ENCODE peak calls at places on chromosomes 3 and 15, in five cellular contexts. O is GM12865; K is naive thymus-derived CD4-positive, alpha-beta T cell; A is coronary artery; Y is heart right ventricle. F is an unnamed sample.

GRCh38 chr15:69873807-69874206 is 223.9 kb downstream of the TLE3 start:
- DNase-seq in A (no peak), K (no peak), O (no peak), Y (no peak), F (no peak)

GRCh38 chr3:160755776-160756304 is at the start of gene PPM1L:
- DNase-seq in A (peak), K (peak), O (peak), Y (peak), F (peak)

GRCh38 chr15:77611767-77612166 is 20.9 kb downstream of the LINGO1 start:
- DNase-seq in A (no peak), Y (no peak), O (no peak), K (no peak), F (no peak)

GRCh38 chr3:37072892-37073291 is 79.6 kb downstream of the MLH1 start:
- DNase-seq in K (no peak), O (no peak), Y (no peak), A (no peak), F (peak)

GRCh38 chr3:29267231-29267630 is 13.6 kb upstream of the RBMS3 start:
- DNase-seq in A (no peak), Y (no peak), K (no peak), O (no peak), F (no peak)

GRCh38 chr3:48409291-48410201 is 20.3 kb downstream of the PLXNB1 start:
- DNase-seq in O (no peak), Y (no peak), A (peak), K (no peak), F (no peak)

GRCh38 chr3:13136426-13136825 is 63.2 kb upstream of the IQSEC1 start:
- DNase-seq in K (no peak), A (peak), O (no peak), Y (no peak), F (no peak)

GRCh38 chr3:186381424-186382216 is 19.6 kb upstream of the DGKG start:
- DNase-seq in A (peak), Y (no peak), O (no peak), K (no peak), F (no peak)

GRCh38 chr3:12351145-12351544 is 62.3 kb downstream of the PPARG start:
- DNase-seq in Y (no peak), K (no peak), O (no peak), A (no peak), F (no peak)

GRCh38 chr3:127831723-127832172 is 9.4 kb upstream of the MGLL start:
- DNase-seq in O (peak), Y (peak), A (no peak), K (no peak), F (no peak)

GRCh38 chr3:118530350-118530922 is 504.2 kb downstream of the IGSF11 start:
- DNase-seq in A (no peak), K (no peak), Y (no peak), O (no peak), F (no peak)

GRCh38 chr3:17087509-17087908 is 202.8 kb downstream of the PLCL2 start:
- DNase-seq in O (no peak), K (no peak), A (no peak), Y (no peak), F (peak)

GRCh38 chr15:68256675-68257450 is 20.7 kb upstream of the FEM1B start:
- DNase-seq in K (peak), Y (peak), A (peak), O (peak), F (no peak)

GRCh38 chr3:125683067-125683844 is 88.0 kb upstream of the OSBPL11 start:
- DNase-seq in A (no peak), K (no peak), Y (peak), O (no peak), F (no peak)

GRCh38 chr3:137761563-137762503 is 2.3 kb upstream of the SOX14 start:
- DNase-seq in A (no peak), Y (no peak), K (no peak), O (no peak), F (no peak)

GRCh38 chr3:133742351-133743091 is 3.7 kb upstream of the TF start:
- DNase-seq in O (peak), Y (no peak), A (no peak), K (no peak), F (no peak)

GRCh38 chr3:107085261-107085660 is 292.0 kb upstream of the CCDC54 start:
- DNase-seq in A (no peak), Y (no peak), O (no peak), K (no peak), F (no peak)

GRCh38 chr3:16866447-16867025 is 18.2 kb upstream of the PLCL2 start:
- DNase-seq in O (no peak), A (no peak), K (no peak), Y (no peak), F (no peak)

GRCh38 chr3:69272537-69272936 is 113.4 kb downstream of the FRMD4B start:
- DNase-seq in A (no peak), Y (no peak), O (no peak), K (no peak), F (no peak)

GRCh38 chr3:42031808-42032475 is 59.2 kb upstream of the TRAK1 start:
- DNase-seq in K (no peak), Y (no peak), O (no peak), A (no peak), F (no peak)

GRCh38 chr3:108184824-108185223 is 37.4 kb downstream of the IFT57 start:
- DNase-seq in A (no peak), K (no peak), O (no peak), Y (no peak), F (no peak)

GRCh38 chr3:48856469-48856868 is 8.8 kb upstream of the PRKAR2A start:
- DNase-seq in Y (no peak), K (no peak), O (no peak), A (no peak), F (no peak)

GRCh38 chr15:58870451-58870850 is 63.0 kb downstream of the SLTM start:
- DNase-seq in K (no peak), Y (no peak), O (no peak), A (no peak), F (no peak)

GRCh38 chr3:16338124-16338523 is 73.1 kb downstream of the OXNAD1 start:
- DNase-seq in A (no peak), O (peak), Y (no peak), K (peak), F (peak)

GRCh38 chr3:178629430-178630178 is 93.4 kb downstream of the KCNMB2 start:
- DNase-seq in K (no peak), A (no peak), Y (no peak), O (no peak), F (no peak)

GRCh38 chr3:38829404-38829803 is 13.4 kb upstream of the SCN10A start:
- DNase-seq in Y (peak), O (no peak), K (no peak), A (no peak), F (no peak)

GRCh38 chr3:10753964-10754363 is 62.1 kb upstream of the SLC6A11 start:
- DNase-seq in O (peak), Y (peak), A (peak), K (peak), F (peak)

GRCh38 chr3:63405882-63406281 is 127.8 kb downstream of the SYNPR start:
- DNase-seq in O (no peak), A (no peak), K (no peak), Y (no peak), F (no peak)

GRCh38 chr15:81419304-81419943 is 45.4 kb upstream of the TMC3 start:
- DNase-seq in A (no peak), O (no peak), Y (no peak), K (no peak), F (no peak)

GRCh38 chr15:82176528-82176927 is 86.0 kb downstream of the EFL1 start:
- DNase-seq in O (no peak), K (no peak), A (no peak), Y (no peak), F (no peak)

DNA sequence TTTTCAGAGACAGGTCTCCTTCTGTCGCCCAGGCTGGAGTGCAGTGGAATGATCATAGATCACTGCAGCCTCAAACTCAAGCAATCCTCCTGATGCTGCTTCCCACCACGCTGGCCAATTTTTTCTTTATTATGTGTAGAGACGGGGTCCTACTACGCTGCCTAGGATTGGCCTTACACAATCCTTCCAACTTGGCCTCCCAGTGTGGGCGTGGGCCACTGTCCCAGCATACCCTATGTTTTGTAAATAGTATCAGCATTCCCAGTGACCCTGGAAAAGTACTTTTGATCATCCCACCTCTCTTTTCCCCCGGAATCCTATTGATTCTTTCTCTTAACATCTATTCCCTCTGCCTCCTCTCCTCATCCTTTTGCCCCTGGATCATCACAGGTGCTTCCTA is 36.9 kb downstream of the SLC28A2 start:
- DNase-seq in K (no peak), A (no peak), O (no peak), Y (no peak), F (no peak)
- H3K4me3 ChIP-seq in K (no peak), A (no peak), O (no peak), Y (no peak), F (no peak)

GRCh38 chr3:71400986-71401451 is 182.5 kb downstream of the FOXP1 start:
- DNase-seq in O (no peak), A (no peak), Y (no peak), K (no peak), F (no peak)
- H3K4me3 ChIP-seq in O (no peak), A (no peak), Y (no peak), K (no peak), F (no peak)

GRCh38 chr15:79450648-79451047 is 18.5 kb downstream of the MINAR1 start:
- DNase-seq in O (no peak), A (no peak), K (no peak), Y (no peak), F (no peak)

GRCh38 chr15:79452244-79453051 is 20.3 kb downstream of the MINAR1 start:
- DNase-seq in Y (no peak), O (no peak), A (no peak), K (no peak), F (no peak)

GRCh38 chr15:79453446-79453845 is 21.3 kb downstream of the MINAR1 start:
- DNase-seq in Y (no peak), K (no peak), A (no peak), O (no peak), F (no peak)

GRCh38 chr15:79455361-79455760 is 23.2 kb downstream of the MINAR1 start:
- DNase-seq in A (no peak), Y (no peak), O (no peak), K (no peak), F (no peak)

GRCh38 chr15:79451361-79451999 is 19.3 kb downstream of the MINAR1 start:
- DNase-seq in O (no peak), K (no peak), Y (no peak), A (no peak), F (no peak)
- H3K4me3 ChIP-seq in O (no peak), K (no peak), Y (no peak), A (no peak), F (no peak)

GRCh38 chr15:34099914-34100313 is 1.7 kb downstream of the EMC7 start:
- DNase-seq in K (no peak), O (no peak), A (no peak), Y (no peak), F (no peak)
- H3K4me3 ChIP-seq in K (no peak), O (peak), A (no peak), Y (no peak), F (no peak)

GRCh38 chr15:101615414-101615985 is 36.7 kb downstream of the TM2D3 start:
- DNase-seq in A (no peak), K (no peak), Y (no peak), O (no peak), F (no peak)
- H3K4me3 ChIP-seq in A (peak), K (no peak), Y (no peak), O (no peak), F (no peak)

DNA sequence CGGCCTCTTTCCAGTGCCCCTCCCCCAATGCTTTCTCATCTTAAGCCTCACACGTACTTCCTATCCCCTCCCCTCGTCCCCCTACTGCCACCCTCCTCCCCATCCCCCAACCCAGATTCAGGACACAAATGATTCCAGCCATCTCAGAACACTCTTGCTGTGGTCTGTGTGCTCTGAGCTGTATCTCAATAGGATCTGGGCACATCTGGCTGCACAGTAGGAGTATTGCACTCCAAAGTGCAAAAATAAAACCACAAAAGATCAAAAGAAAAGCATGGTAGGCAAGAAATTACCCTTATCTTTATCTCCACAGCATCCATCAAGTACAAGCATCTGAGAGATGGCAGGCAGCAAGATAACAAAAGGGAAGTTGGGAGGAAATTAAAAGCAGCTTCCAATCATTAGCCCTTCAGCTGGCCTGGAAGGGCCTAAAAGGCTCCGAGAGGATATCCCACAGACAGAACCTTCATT is 352.6 kb upstream of the SEMA6D start:
- DNase-seq in Y (no peak), A (no peak), K (no peak), O (no peak), F (peak)
- H3K4me3 ChIP-seq in Y (no peak), A (no peak), K (no peak), O (no peak), F (no peak)

DNA sequence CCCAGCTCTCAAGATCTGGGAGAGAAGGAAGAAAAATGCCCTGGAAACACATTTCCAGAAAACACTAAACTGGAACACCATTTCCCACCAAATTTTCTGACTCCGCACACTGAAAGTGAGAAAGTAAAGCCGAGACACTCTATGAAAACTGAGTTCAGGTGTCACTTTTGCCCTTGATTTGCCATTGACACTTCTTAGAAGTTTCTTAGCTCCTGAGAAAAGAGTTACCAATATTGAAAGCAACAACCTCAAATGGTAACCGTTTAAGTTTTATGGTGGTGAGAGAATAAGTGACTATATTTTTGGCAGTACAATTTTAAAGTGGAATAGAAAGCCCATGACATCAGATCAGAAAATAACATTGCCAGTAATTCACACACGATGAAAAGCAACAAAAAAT is 39.0 kb downstream of the CD86 start:
- DNase-seq in K (no peak), A (no peak), O (peak), Y (no peak), F (no peak)
- H3K4me3 ChIP-seq in K (no peak), A (no peak), O (no peak), Y (no peak), F (no peak)

DNA sequence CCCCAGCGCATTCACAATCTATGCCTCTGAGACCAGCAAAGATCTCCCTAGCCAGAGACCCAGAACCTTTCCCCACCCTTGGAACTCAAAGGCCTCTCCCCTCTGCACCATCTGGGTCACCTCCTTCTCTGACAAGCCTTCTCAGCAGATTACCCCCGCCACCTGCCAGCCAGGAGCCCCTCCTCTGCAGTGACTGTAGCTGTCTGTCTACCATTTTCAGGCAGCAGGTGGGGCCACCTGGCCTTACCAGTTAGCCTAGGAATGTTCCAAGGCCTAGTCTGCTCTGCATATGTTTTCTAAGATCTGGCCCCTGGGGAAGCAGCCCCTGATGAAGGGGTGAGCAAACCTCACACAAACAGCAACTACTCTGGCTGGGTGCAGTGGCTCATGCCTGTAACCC is 2.4 kb downstream of the MYLK start:
- DNase-seq in K (no peak), A (no peak), O (no peak), Y (no peak), F (no peak)
- H3K4me3 ChIP-seq in K (no peak), A (no peak), O (no peak), Y (no peak), F (no peak)

GRCh38 chr15:36499751-36500389 is 79.6 kb upstream of the CDIN1 start:
- DNase-seq in Y (no peak), O (no peak), K (no peak), A (no peak), F (no peak)
- H3K4me3 ChIP-seq in Y (no peak), O (no peak), K (no peak), A (no peak), F (no peak)

DNA sequence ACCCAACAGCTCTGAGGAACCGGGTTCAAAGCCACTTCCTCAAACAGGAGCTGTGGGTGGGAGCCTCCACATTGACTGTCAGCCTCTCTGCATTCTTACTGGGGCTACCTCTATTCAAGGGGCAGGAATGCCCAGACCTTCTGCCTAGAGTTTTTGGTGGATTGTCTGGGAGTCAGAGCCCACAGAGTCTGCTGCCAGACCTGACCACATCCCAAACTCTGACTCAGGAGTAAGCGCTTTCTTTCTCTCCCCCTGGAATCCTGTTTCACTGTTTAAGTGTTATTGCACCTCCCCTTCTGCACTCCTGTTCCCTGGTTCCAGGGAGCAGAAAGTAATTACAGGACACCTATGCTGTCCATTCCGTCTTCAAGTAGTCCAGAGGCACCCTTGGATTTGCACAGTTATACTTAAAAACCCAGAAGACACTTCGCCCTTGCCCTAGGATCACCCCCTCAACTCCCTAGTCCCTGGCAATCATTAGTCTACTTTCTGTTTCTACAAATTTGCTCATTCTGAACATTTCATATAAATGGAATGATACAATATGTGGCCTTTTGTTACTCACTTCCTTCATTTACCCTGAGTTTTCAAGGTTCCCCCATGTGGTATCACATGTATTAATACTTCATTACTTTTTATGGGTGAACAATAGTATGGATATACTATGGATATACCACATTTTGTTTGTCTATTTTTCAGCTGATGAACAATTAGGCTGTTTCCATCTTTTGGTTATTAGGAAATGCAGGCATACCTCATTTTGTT is 37.9 kb upstream of the TJP1 start:
- DNase-seq in O (no peak), Y (no peak), K (no peak), A (no peak), F (no peak)
- H3K4me3 ChIP-seq in O (no peak), Y (no peak), K (no peak), A (no peak), F (no peak)

F was measured in Jurkat, Clone E6-1.